ENCODE peak calls at places on chromosomes 13 and 19, in five cellular contexts. N, U, G, W and D are unnamed samples.

GRCh38 chr19:40192758-40193586 is 1.7 kb downstream of the MAP3K10 start:
- DNase-seq in N (no peak), U (no peak), G (no peak), W (no peak), D (no peak)

GRCh38 chr13:45540195-45540594 is 75.3 kb downstream of the ERICH6B start:
- DNase-seq in N (no peak), U (no peak), G (no peak), W (no peak), D (no peak)

GRCh38 chr13:21696865-21697448 is 26.1 kb downstream of the FGF9 start:
- DNase-seq in N (no peak), U (no peak), G (no peak), W (no peak), D (no peak)

GRCh38 chr19:31104451-31104850 is 244.8 kb downstream of the TSHZ3 start:
- DNase-seq in N (no peak), U (no peak), G (no peak), W (no peak), D (no peak)

GRCh38 chr19:1747285-1748114 is 5.8 kb upstream of the ONECUT3 start:
- DNase-seq in N (peak), U (no peak), G (no peak), W (no peak), D (no peak)

GRCh38 chr19:19540707-19541515 is 2.8 kb downstream of the CILP2 start:
- DNase-seq in N (peak), U (no peak), G (peak), W (peak), D (no peak)

GRCh38 chr19:15297416-15298224 is 34.7 kb downstream of the BRD4 start:
- DNase-seq in N (no peak), U (no peak), G (no peak), W (no peak), D (no peak)

GRCh38 chr13:92896842-92897241 is 329.8 kb upstream of the GPC6 start:
- DNase-seq in N (no peak), U (no peak), G (no peak), W (no peak), D (no peak)

GRCh38 chr19:1010586-1011510 is 10.1 kb downstream of the TMEM259 start:
- DNase-seq in N (no peak), U (no peak), G (no peak), W (no peak), D (no peak)

GRCh38 chr13:95002968-95003813 is 290.8 kb upstream of the SOX21 start:
- DNase-seq in N (no peak), U (no peak), G (no peak), W (peak), D (no peak)

GRCh38 chr13:106095919-106096318 is 439.5 kb downstream of the EFNB2 start:
- DNase-seq in N (no peak), U (no peak), G (no peak), W (no peak), D (no peak)

GRCh38 chr13:111339366-111340143 is 19.1 kb downstream of the TEX29 start:
- DNase-seq in N (no peak), U (no peak), G (no peak), W (no peak), D (no peak)

GRCh38 chr19:31253816-31254551 is 95.3 kb downstream of the TSHZ3 start:
- DNase-seq in N (no peak), U (no peak), G (no peak), W (no peak), D (no peak)

GRCh38 chr13:22061806-22062391 is 391.0 kb downstream of the FGF9 start:
- DNase-seq in N (no peak), U (no peak), G (no peak), W (no peak), D (no peak)

GRCh38 chr13:101394597-101394996 is 21.7 kb downstream of the NALCN start:
- DNase-seq in N (no peak), U (no peak), G (no peak), W (no peak), D (no peak)

GRCh38 chr19:18362934-18363542 is 22.6 kb downstream of the PGPEP1 start:
- DNase-seq in N (no peak), U (no peak), G (no peak), W (no peak), D (no peak)

GRCh38 chr19:38090561-38090960 is 133.5 kb downstream of the DPF1 start:
- DNase-seq in N (no peak), U (no peak), G (no peak), W (no peak), D (no peak)

GRCh38 chr19:290539-291521 is at the start of gene PLPP2:
- DNase-seq in N (no peak), U (no peak), G (peak), W (peak), D (no peak)

GRCh38 chr19:36182612-36183454 is 30.6 kb upstream of the COX7A1 start:
- DNase-seq in N (no peak), U (no peak), G (no peak), W (no peak), D (no peak)

GRCh38 chr13:91247768-91248167 is 99.7 kb upstream of the MIR17HG start:
- DNase-seq in N (no peak), U (no peak), G (no peak), W (no peak), D (no peak)